ENCODE peak calls at places on chromosomes 6 and 20, in four cellular contexts. Z is A549, R is K562, H is IMR-90. D is an unnamed sample.
A peak's percentile ranks its signal among the peaks of the same experiment; 100 is the strongest.

GRCh38 chr6:38264605-38265004 is 375.1 kb downstream of the BTBD9 start:
- DNase-seq in H (peak; percentile 54), Z (peak; percentile 35), R (no peak), D (no peak)

GRCh38 chr20:54335299-54335698 is 127.4 kb downstream of the PFDN4 start:
- DNase-seq in H (no peak), R (no peak), Z (no peak), D (no peak)

GRCh38 chr6:24412294-24412693 is 9.6 kb downstream of the MRS2 start:
- DNase-seq in Z (no peak), H (no peak), R (no peak), D (no peak)

GRCh38 chr20:31967830-31968249 is at the start of gene XKR7:
- DNase-seq in H (no peak), R (peak; percentile 50), Z (no peak), D (no peak)

GRCh38 chr6:24720131-24720603 is 1.2 kb upstream of the C6orf62 start:
- DNase-seq in H (peak; percentile 28), Z (peak; percentile 27), R (peak; percentile 67), D (no peak)

GRCh38 chr20:17849901-17850673 is 118.5 kb downstream of the SNX5 start:
- DNase-seq in Z (peak; percentile 63), R (no peak), H (peak; percentile 99), D (no peak)

GRCh38 chr6:151494235-151494950 is 576 bp downstream of the CCDC170 start:
- DNase-seq in R (no peak), Z (peak; percentile 63), H (peak; percentile 41), D (no peak)

GRCh38 chr20:61949714-61950630 is 115.7 kb downstream of the TAF4 start:
- DNase-seq in H (no peak), Z (no peak), R (no peak), D (no peak)

GRCh38 chr6:154002894-154003293 is 36.1 kb upstream of the OPRM1 start:
- DNase-seq in R (no peak), H (no peak), Z (no peak), D (no peak)

GRCh38 chr20:62181808-62182207 is 1.0 kb upstream of the MTG2 start:
- DNase-seq in Z (no peak), R (no peak), H (no peak), D (no peak)

GRCh38 chr6:43639984-43640800 is 4.6 kb downstream of the MAD2L1BP start:
- DNase-seq in H (no peak), Z (no peak), R (no peak), D (no peak)

GRCh38 chr6:64249129-64249528 is 613.5 kb downstream of the PHF3 start:
- DNase-seq in R (no peak), Z (peak; percentile 11), H (peak; percentile 74), D (no peak)

GRCh38 chr6:9851541-9852380 is 563.1 kb downstream of the TFAP2A start:
- DNase-seq in R (no peak), Z (peak; percentile 52), H (peak; percentile 9), D (no peak)

GRCh38 chr6:75943381-75943780 is 129.1 kb downstream of the IMPG1 start:
- DNase-seq in Z (no peak), R (no peak), H (no peak), D (no peak)

GRCh38 chr6:32840604-32841246 is 2.2 kb upstream of the TAP2 start:
- DNase-seq in Z (no peak), R (no peak), H (no peak), D (no peak)

GRCh38 chr6:82022614-82023102 is 224.9 kb downstream of the IBTK start:
- DNase-seq in R (no peak), Z (peak; percentile 58), H (peak; percentile 84), D (no peak)

GRCh38 chr6:85975957-85976356 is 333.3 kb upstream of the SYNCRIP start:
- DNase-seq in Z (no peak), R (no peak), H (no peak), D (no peak)

GRCh38 chr6:139249387-139249786 is 42.4 kb downstream of the TXLNB start:
- DNase-seq in H (no peak), Z (no peak), R (no peak), D (no peak)

GRCh38 chr20:45114465-45115385 is at the start of gene WFDC5:
- DNase-seq in H (no peak), Z (no peak), R (no peak), D (no peak)

GRCh38 chr6:111486921-111487320 is 3.9 kb upstream of the REV3L start:
- DNase-seq in H (no peak), R (no peak), Z (no peak), D (no peak)

GRCh38 chr6:35419431-35419830 is 32.7 kb upstream of the FANCE start:
- DNase-seq in R (no peak), Z (peak; percentile 16), H (peak; percentile 91), D (no peak)

GRCh38 chr6:138455746-138456392 is 43.4 kb downstream of the NHSL1 start:
- DNase-seq in R (no peak), Z (peak; percentile 2), H (peak; percentile 52), D (peak; percentile 77)

GRCh38 chr20:63017076-63017825 is 10.5 kb upstream of the BHLHE23 start:
- DNase-seq in R (no peak), H (no peak), Z (no peak), D (no peak)

GRCh38 chr6:125858427-125859320 is 67.9 kb downstream of the NCOA7 start:
- DNase-seq in H (peak; percentile 80), R (peak; percentile 40), Z (peak; percentile 83), D (no peak)

GRCh38 chr20:48760403-48760889 is 67.4 kb downstream of the PREX1 start:
- DNase-seq in R (no peak), Z (no peak), H (peak; percentile 24), D (no peak)

GRCh38 chr6:17596085-17596484 is 4.0 kb upstream of the FAM8A1 start:
- DNase-seq in Z (no peak), H (no peak), R (no peak), D (no peak)

GRCh38 chr6:30556714-30556963 is 350 bp upstream of the GNL1 start:
- DNase-seq in R (no peak), H (no peak), Z (no peak), D (no peak)

GRCh38 chr6:146878564-146879343 is 280.0 kb downstream of the ADGB start:
- DNase-seq in Z (peak; percentile 7), H (no peak), R (no peak), D (no peak)

GRCh38 chr6:83590413-83590812 is 78.1 kb downstream of the PRSS35 start:
- DNase-seq in R (no peak), Z (no peak), H (peak; percentile 12), D (no peak)

GRCh38 chr6:54516331-54516730 is 208.1 kb downstream of the TINAG start:
- DNase-seq in R (no peak), H (no peak), Z (no peak), D (no peak)

GRCh38 chr6:113596907-113597583 is 260.1 kb upstream of the MARCKS start:
- DNase-seq in H (peak; percentile 63), R (no peak), Z (no peak), D (no peak)

GRCh38 chr20:35293303-35294292 is 1.4 kb upstream of the FAM83C start:
- DNase-seq in R (no peak), H (no peak), Z (no peak), D (no peak)

GRCh38 chr20:35290186-35290886 is 1.9 kb downstream of the FAM83C start:
- DNase-seq in Z (no peak), R (no peak), H (no peak), D (no peak)

GRCh38 chr20:35292504-35293285 is 470 bp upstream of the FAM83C start:
- DNase-seq in Z (no peak), R (no peak), H (no peak), D (no peak)

GRCh38 chr20:35290887-35291417 is 1.3 kb downstream of the FAM83C start:
- DNase-seq in H (no peak), R (no peak), Z (no peak), D (no peak)

DNA sequence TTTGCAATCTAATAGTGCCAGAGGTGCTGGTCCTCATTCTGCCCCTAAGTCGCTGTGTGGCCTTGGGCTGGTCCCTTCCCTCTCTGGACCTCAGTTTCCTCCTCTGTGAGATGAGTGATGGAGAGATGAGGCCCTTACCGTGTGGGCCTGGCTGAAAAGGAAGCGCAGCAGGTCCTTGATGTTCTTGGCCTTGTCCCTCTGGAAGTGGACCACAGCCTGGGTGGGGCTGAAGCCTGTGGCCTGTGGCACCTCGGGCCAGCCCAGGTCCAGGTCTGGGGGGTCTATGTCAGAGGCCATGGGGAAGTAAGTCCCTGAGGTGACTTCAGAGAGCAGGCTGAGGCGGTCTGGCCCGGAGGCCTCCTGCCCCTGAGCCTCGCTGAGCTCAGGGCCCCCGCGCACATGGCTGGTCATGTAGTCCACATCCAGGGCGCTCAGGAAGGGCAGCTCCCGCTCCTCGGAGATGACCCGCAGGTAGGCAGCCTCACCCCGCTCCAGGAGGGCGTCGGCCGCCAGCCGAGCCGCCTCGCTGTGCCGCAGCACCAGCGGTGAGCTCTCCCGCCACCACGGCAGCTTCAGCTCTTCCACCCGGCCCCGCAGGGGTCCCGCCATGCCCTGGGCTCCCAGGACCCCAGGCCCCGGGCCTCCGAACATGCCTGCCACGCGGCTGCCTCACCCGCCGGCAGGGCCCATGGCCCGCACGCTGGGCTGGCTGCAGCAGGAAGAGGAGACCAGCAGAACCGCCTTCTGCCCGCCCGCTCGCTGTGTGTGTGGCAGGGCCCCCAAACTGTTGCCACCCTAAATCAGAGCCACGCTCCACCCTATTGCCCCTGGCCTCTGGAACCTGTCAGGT is at the start of gene FAM83C:
- DNase-seq in Z (no peak), R (no peak), H (no peak), D (no peak)
- TF ChIP-seq ELK1 in Z (no peak), R (no peak), H (no peak), D (no peak)

GRCh38 chr6:69780585-69781178 is 16.1 kb downstream of the LMBRD1 start:
- DNase-seq in Z (no peak), R (no peak), H (no peak), D (no peak)
- TF ChIP-seq ELK1 in Z (no peak), R (no peak), H (no peak), D (no peak)

GRCh38 chr6:105452924-105453756 is 50.3 kb upstream of the PREP start:
- DNase-seq in R (no peak), H (no peak), Z (no peak), D (peak; percentile 54)
- TF ChIP-seq ELK1 in R (no peak), H (no peak), Z (no peak), D (no peak)

GRCh38 chr6:163897030-163897429 is 482.5 kb downstream of the QKI start:
- DNase-seq in R (no peak), Z (no peak), H (peak; percentile 50), D (no peak)

GRCh38 chr6:163890100-163890499 is 475.6 kb downstream of the QKI start:
- DNase-seq in Z (no peak), H (no peak), R (no peak), D (no peak)

GRCh38 chr6:163897669-163898068 is 483.2 kb downstream of the QKI start:
- DNase-seq in H (no peak), Z (no peak), R (no peak), D (no peak)

GRCh38 chr6:163893609-163894189 is 479.2 kb downstream of the QKI start:
- DNase-seq in Z (no peak), H (no peak), R (no peak), D (no peak)

DNA sequence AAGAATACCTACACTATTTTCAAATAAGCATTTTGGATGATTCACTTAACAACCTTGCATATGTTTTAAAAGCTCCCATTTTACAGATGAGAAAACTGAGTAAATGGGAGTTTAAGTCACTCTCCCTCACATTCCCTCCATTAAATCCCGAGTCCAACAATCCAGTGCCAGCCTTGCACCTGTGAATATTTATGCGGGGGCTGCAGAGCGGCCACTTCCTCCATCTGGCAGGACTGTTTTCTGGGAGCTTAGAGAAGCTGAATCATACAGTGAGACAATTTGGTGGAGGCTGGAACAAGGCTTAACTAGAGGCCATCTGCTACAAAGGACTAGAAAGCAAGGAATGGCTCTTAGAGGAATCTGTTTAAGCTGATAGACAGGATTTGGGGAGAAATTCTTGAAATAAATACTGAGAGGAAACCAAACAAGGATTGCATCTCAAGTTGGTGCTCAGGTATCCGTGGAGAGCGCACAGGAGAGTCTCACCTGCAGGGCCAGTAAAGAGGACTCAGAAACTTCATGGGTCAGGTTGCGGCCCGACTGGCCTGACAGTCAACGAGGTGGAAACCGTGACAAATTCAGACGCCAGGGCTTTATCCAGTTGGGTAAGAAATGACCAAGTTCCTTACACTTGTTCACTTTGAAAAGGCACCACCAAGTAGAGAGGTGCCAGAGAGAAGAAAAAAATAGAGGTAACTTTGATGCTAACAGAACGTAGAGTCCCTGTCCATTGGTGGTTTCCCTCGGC is 478.5 kb downstream of the QKI start:
- DNase-seq in R (no peak), H (no peak), Z (no peak), D (no peak)
- TF ChIP-seq ELK1 in R (no peak), H (no peak), Z (no peak), D (no peak)